ENCODE peak calls at places on chromosomes 4 and X, in four cellular contexts. F is SJSA1, I is uterus, K is BJ. D is an unnamed sample.
A peak's percentile ranks its signal among the peaks of the same experiment; 100 is the strongest.

GRCh38 chr4:139085141-139085540 is 69.6 kb downstream of the NOCT start:
- DNase-seq in K (no peak), F (no peak), I (no peak), D (no peak)

GRCh38 chrX:20066968-20067708 is 49.6 kb downstream of the MAP7D2 start:
- DNase-seq in K (no peak), I (no peak), F (no peak), D (no peak)

GRCh38 chr4:6916587-6917444 is 7.2 kb downstream of the TBC1D14 start:
- DNase-seq in K (no peak), F (no peak), I (no peak), D (no peak)

GRCh38 chr4:100462206-100462605 is 55.6 kb downstream of the EMCN start:
- DNase-seq in I (no peak), K (no peak), F (no peak), D (no peak)

GRCh38 chr4:18106620-18107019 is 85.1 kb upstream of the LCORL start:
- DNase-seq in K (no peak), I (no peak), F (no peak), D (no peak)

GRCh38 chr4:101205878-101206277 is 141.4 kb downstream of the PPP3CA start:
- DNase-seq in I (no peak), F (no peak), K (no peak), D (no peak)

GRCh38 chr4:156169861-156170260 is 216.2 kb upstream of the CTSO start:
- DNase-seq in K (no peak), I (no peak), F (no peak), D (no peak)

GRCh38 chr4:152392079-152392478 is 143.8 kb downstream of the FBXW7 start:
- DNase-seq in I (no peak), F (no peak), K (no peak), D (no peak)

GRCh38 chr4:128858875-128859696 is 49.6 kb downstream of the JADE1 start:
- DNase-seq in K (peak; percentile 57), I (peak; percentile 47), F (no peak), D (no peak)

GRCh38 chr4:168440442-168441264 is 39.6 kb downstream of the DDX60L start:
- DNase-seq in F (no peak), I (no peak), K (peak; percentile 16), D (peak; percentile 92)

GRCh38 chr4:90419124-90419711 is 292.0 kb downstream of the CCSER1 start:
- DNase-seq in K (no peak), I (no peak), F (no peak), D (peak; percentile 10)

DNA sequence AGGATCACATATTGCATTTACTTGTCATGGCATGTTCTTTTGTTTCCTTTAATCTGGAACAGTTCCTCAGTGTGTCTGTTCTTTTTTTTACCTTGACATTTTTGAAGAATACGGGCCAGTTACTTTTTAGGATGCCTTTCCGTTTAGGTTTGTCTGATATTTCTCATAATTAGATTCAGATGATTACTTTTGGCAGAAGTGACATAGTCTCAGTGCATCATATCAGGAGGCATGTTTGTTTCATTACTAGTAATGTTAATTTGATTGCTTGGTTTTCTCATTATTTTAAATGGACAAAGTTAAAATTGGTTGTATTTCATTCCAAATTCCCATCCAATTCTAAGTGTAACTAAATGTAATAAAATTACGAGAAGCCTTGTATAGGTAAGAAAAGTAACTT is 8.3 kb downstream of the POLR2B start:
- DNase-seq in F (no peak), K (no peak), I (no peak), D (no peak)
- H3K36me3 ChIP-seq in F (peaks cover 80% of the 10 kb centered on the region), K (peaks cover 6% of the 10 kb centered on the region), I (no peaks in the 10 kb centered on the region), D (no peaks in the 10 kb centered on the region)

GRCh38 chr4:76772498-76773106 is 125.3 kb downstream of the SOWAHB start:
- DNase-seq in I (no peak), K (no peak), F (no peak), D (no peak)
- H3K36me3 ChIP-seq in I (no peaks in the 10 kb centered on the region), K (peaks cover 20% of the 10 kb centered on the region), F (peaks cover 10% of the 10 kb centered on the region), D (peaks cover 5% of the 10 kb centered on the region)

DNA sequence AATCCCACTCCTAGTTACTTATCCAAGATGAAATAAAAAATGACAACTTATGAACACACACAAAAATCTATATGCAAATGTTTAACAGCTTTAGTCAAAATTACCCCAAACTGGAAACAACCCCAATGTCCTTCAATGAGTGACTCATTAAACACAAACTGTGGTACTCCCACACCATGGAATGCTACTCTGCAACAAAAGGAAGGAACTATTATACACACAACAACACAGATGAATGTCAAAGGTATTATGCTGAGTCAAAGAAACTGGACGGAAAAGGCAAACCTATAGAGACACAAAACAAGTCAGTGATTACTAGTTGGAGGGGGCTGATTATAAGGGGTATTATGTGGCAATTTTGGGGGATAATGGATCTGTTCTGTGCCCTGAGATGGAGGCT is 40.5 kb downstream of the MED14 start:
- DNase-seq in K (no peak), F (no peak), I (no peak), D (no peak)
- H3K36me3 ChIP-seq in K (no peaks in the 10 kb centered on the region), F (peaks cover 7% of the 10 kb centered on the region), I (no peaks in the 10 kb centered on the region), D (no peaks in the 10 kb centered on the region)

DNA sequence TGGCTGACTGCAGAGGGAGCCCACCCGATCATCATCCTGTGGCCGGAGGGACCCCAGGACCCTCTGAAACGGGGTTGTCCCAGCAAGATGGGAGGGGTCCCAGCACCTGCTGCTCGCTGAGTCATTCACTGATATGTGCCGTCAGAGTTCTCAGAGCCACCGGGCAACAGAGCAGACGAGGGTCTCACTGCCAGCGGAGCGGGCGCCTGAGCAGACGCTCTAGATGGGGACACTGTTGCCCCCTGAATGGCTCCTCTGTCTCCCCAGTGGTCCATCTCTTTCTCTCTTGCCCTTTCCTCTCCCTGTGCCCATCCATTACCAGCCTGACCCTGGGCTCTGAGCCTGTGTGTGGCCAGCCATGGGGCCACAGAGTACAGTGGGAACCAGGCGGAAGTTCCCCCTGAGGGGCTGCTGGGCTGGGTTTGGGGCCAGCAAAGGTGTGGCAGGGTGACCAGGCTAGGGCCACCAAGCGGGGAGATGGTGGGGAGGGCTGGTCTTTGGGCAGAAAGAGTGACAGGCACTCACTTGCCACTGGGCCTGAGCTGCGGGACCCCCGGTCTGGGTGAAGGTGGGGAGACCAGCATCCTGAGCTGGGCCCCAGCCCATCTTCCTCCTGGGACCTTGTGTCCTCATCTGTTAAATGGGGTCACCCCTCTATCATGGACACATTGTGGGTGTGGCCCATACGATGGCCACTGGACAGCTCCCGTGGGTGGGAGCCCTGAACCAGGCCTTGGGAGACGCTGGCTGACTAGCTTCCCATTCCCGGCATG is 90.9 kb downstream of the HMX1 start:
- DNase-seq in F (no peak), I (no peak), K (no peak), D (no peak)
- H3K36me3 ChIP-seq in F (no peaks in the 10 kb centered on the region), I (no peaks in the 10 kb centered on the region), K (no peaks in the 10 kb centered on the region), D (no peaks in the 10 kb centered on the region)

DNA sequence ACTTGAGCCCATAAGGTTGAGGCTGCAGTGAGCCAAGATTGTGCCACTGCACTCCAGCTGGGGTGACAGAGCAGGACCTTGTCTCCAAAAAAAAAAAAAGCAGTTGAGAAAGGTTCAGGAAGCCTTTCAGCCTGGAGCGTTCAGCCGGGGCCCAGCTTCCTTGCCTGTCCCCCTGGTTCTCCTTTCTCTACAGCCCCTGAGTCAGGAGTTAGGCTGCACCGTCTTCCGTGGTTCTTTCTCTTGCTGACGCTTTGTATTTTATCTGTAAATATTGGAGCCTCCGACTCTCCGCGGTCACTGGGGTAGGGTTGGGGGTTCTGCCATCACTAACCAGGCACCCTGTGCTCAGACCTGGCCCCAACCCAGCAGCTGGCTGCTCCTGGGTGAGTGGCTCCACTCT is 13.8 kb upstream of the UVSSA start:
- DNase-seq in I (no peak), K (no peak), F (no peak), D (no peak)
- H3K36me3 ChIP-seq in I (no peaks in the 10 kb centered on the region), K (peaks cover 47% of the 10 kb centered on the region), F (peaks cover 18% of the 10 kb centered on the region), D (peaks cover 4% of the 10 kb centered on the region)

GRCh38 chr4:26397086-26397485 is 76.3 kb downstream of the RBPJ start:
- DNase-seq in I (peak; percentile 37), F (no peak), K (no peak), D (no peak)
- H3K36me3 ChIP-seq in I (no peaks in the 10 kb centered on the region), F (no peaks in the 10 kb centered on the region), K (peaks cover 1% of the 10 kb centered on the region), D (no peaks in the 10 kb centered on the region)